ENCODE peak calls at places on chromosomes 11 and 22, in eight cellular contexts. B is MCF 10A; V is hippocampal formation; G is effector CD4-positive, alpha-beta T cell; C is midbrain; N is stimulated activated CD8-positive, alpha-beta memory T cell treated with anti-CD3 and anti-CD28 coated beads, Interleukin-2, amount 100 ng/mL, for 48 hours; E is BJ; F is nephron progenitor cell. M is an unnamed sample.

GRCh38 chr22:46031066-46031465 is 54.1 kb upstream of the WNT7B start:
- DNase-seq in E (no peak), B (no peak), V (no peak), N (no peak), F (no peak), G (no peak), C (no peak), M (no peak)

GRCh38 chr11:47538741-47539575 is 14.0 kb downstream of the CELF1 start:
- DNase-seq in V (peak; percentile 17), N (no peak), C (peak; percentile 36), F (no peak), E (no peak), G (no peak), B (no peak), M (no peak)

GRCh38 chr11:62830904-62831519 is 839 bp downstream of the STX5 start:
- DNase-seq in E (no peak), G (no peak), N (no peak), V (no peak), C (no peak), F (peak; percentile 73), B (no peak), M (no peak)

GRCh38 chr22:44701824-44702478 is at the start of gene PRR5:
- DNase-seq in N (peak; percentile 65), G (peak; percentile 74), V (peak; percentile 19), B (peak; percentile 47), F (peak; percentile 82), E (peak; percentile 29), C (peak; percentile 9), M (peak; percentile 25)

GRCh38 chr22:29480512-29481264 is 670 bp downstream of the NEFH start:
- DNase-seq in G (no peak), E (no peak), F (peak; percentile 70), N (peak; percentile 18), B (no peak), C (peak; percentile 23), V (no peak), M (peak; percentile 14)

GRCh38 chr11:64759722-64760719 is at the start of gene PYGM:
- DNase-seq in V (no peak), F (peak; percentile 77), B (no peak), C (peak; percentile 73), G (no peak), N (no peak), E (no peak), M (no peak)

GRCh38 chr22:47174671-47175111 is 412.2 kb downstream of the TBC1D22A start:
- DNase-seq in C (no peak), V (no peak), E (no peak), G (no peak), B (no peak), N (no peak), F (no peak), M (no peak)

GRCh38 chr22:37033605-37034430 is 14.3 kb downstream of the MPST start:
- DNase-seq in F (no peak), E (no peak), G (no peak), C (no peak), N (no peak), B (no peak), V (no peak), M (no peak)

GRCh38 chr11:54927704-54928103 is 221.1 kb downstream of the OR4A5 start:
- DNase-seq in V (no peak), C (no peak), F (no peak), G (no peak), B (no peak), E (no peak), N (no peak), M (no peak)

GRCh38 chr22:30261134-30261533 is 5.5 kb downstream of the OSM start:
- DNase-seq in F (no peak), N (no peak), G (no peak), B (peak; percentile 25), V (no peak), C (no peak), E (no peak), M (no peak)

GRCh38 chr22:21677606-21678443 is 12.0 kb downstream of the PPIL2 start:
- DNase-seq in N (no peak), V (no peak), F (no peak), C (no peak), B (no peak), G (no peak), E (no peak), M (no peak)